ENCODE peak calls at places on chromosomes 11 and 22, in five cellular contexts. One of them, this sample, is unnamed.

GRCh38 chr22:32917577-32918375 is 116.3 kb downstream of the TIMP3 start:
- DNase-seq in uterus: no peak
- DNase-seq in thoracic aorta: no peak
- DNase-seq in hepatocyte: peak; percentile 33
- DNase-seq in kidney: no peak
- DNase-seq in this sample: no peak

GRCh38 chr11:64449381-64450167 is 90.6 kb downstream of the RPS6KA4 start:
- DNase-seq in hepatocyte: peak; percentile 86
- DNase-seq in uterus: peak; percentile 34
- DNase-seq in thoracic aorta: no peak
- DNase-seq in kidney: no peak
- DNase-seq in this sample: peak; percentile 59

GRCh38 chr11:126500981-126501380 is 145.5 kb downstream of the ST3GAL4 start:
- DNase-seq in kidney: no peak
- DNase-seq in thoracic aorta: no peak
- DNase-seq in hepatocyte: no peak
- DNase-seq in uterus: no peak
- DNase-seq in this sample: no peak

GRCh38 chr11:77252555-77253270 is 48.8 kb downstream of the GDPD4 start:
- DNase-seq in kidney: no peak
- DNase-seq in thoracic aorta: no peak
- DNase-seq in uterus: no peak
- DNase-seq in hepatocyte: no peak
- DNase-seq in this sample: no peak

GRCh38 chr11:63802637-63803414 is 10.4 kb upstream of the SPINDOC start:
- DNase-seq in thoracic aorta: no peak
- DNase-seq in kidney: peak; percentile 24
- DNase-seq in uterus: no peak
- DNase-seq in hepatocyte: no peak
- DNase-seq in this sample: no peak

GRCh38 chr11:76918941-76919386 is 58.2 kb downstream of the ACER3 start:
- DNase-seq in kidney: no peak
- DNase-seq in thoracic aorta: no peak
- DNase-seq in hepatocyte: peak; percentile 83
- DNase-seq in uterus: no peak
- DNase-seq in this sample: no peak

GRCh38 chr11:65885808-65886536 is 2.3 kb downstream of the FIBP start:
- DNase-seq in hepatocyte: no peak
- DNase-seq in kidney: peak; percentile 45
- DNase-seq in uterus: no peak
- DNase-seq in thoracic aorta: no peak
- DNase-seq in this sample: no peak

GRCh38 chr11:64765291-64765803 is 5.6 kb upstream of the PYGM start:
- DNase-seq in uterus: no peak
- DNase-seq in kidney: peak; percentile 70
- DNase-seq in thoracic aorta: no peak
- DNase-seq in hepatocyte: no peak
- DNase-seq in this sample: no peak

GRCh38 chr22:45915841-45916240 is 61.1 kb downstream of the WNT7B start:
- DNase-seq in kidney: no peak
- DNase-seq in thoracic aorta: no peak
- DNase-seq in hepatocyte: no peak
- DNase-seq in uterus: no peak
- DNase-seq in this sample: no peak

GRCh38 chr22:29979645-29980303 is 96.8 kb downstream of the MTMR3 start:
- DNase-seq in thoracic aorta: no peak
- DNase-seq in kidney: no peak
- DNase-seq in hepatocyte: no peak
- DNase-seq in uterus: no peak
- DNase-seq in this sample: no peak

GRCh38 chr22:40329466-40329865 is 16.8 kb upstream of the ADSL start:
- DNase-seq in uterus: no peak
- DNase-seq in thoracic aorta: no peak
- DNase-seq in kidney: no peak
- DNase-seq in hepatocyte: no peak
- DNase-seq in this sample: no peak

GRCh38 chr11:105923814-105924213 is 98.2 kb downstream of the MSANTD4 start:
- DNase-seq in hepatocyte: no peak
- DNase-seq in uterus: no peak
- DNase-seq in thoracic aorta: no peak
- DNase-seq in kidney: no peak
- DNase-seq in this sample: no peak

GRCh38 chr22:19890502-19891349 is 36.1 kb upstream of the GNB1L start:
- DNase-seq in hepatocyte: no peak
- DNase-seq in thoracic aorta: no peak
- DNase-seq in kidney: peak; percentile 67
- DNase-seq in uterus: no peak
- DNase-seq in this sample: no peak

GRCh38 chr11:10478066-10478465 is 23.0 kb downstream of the AMPD3 start:
- DNase-seq in kidney: no peak
- DNase-seq in uterus: peak; percentile 1
- DNase-seq in hepatocyte: no peak
- DNase-seq in thoracic aorta: no peak
- DNase-seq in this sample: no peak

GRCh38 chr11:77449060-77449521 is 24.8 kb downstream of the PAK1 start:
- DNase-seq in kidney: no peak
- DNase-seq in thoracic aorta: no peak
- DNase-seq in uterus: no peak
- DNase-seq in hepatocyte: no peak
- DNase-seq in this sample: no peak

GRCh38 chr11:108170191-108170590 is 48.8 kb downstream of the ACAT1 start:
- DNase-seq in uterus: no peak
- DNase-seq in thoracic aorta: no peak
- DNase-seq in hepatocyte: no peak
- DNase-seq in kidney: no peak
- DNase-seq in this sample: no peak

GRCh38 chr22:37999236-37999635 is 14.9 kb upstream of the SOX10 start:
- DNase-seq in hepatocyte: no peak
- DNase-seq in uterus: no peak
- DNase-seq in kidney: no peak
- DNase-seq in thoracic aorta: no peak
- DNase-seq in this sample: no peak

GRCh38 chr11:132685174-132685611 is 847.1 kb downstream of the OPCML start:
- DNase-seq in thoracic aorta: no peak
- DNase-seq in kidney: no peak
- DNase-seq in uterus: no peak
- DNase-seq in hepatocyte: no peak
- DNase-seq in this sample: no peak

GRCh38 chr11:82043316-82043715 is 690.3 kb downstream of the FAM181B start:
- DNase-seq in kidney: no peak
- DNase-seq in uterus: no peak
- DNase-seq in hepatocyte: no peak
- DNase-seq in thoracic aorta: no peak
- DNase-seq in this sample: no peak

GRCh38 chr22:50027639-50028537 is 15.3 kb upstream of the IL17REL start:
- DNase-seq in thoracic aorta: no peak
- DNase-seq in hepatocyte: peak; percentile 4
- DNase-seq in kidney: peak; percentile 87
- DNase-seq in uterus: no peak
- DNase-seq in this sample: peak; percentile 40

GRCh38 chr11:133318221-133318620 is 214.1 kb downstream of the OPCML start:
- DNase-seq in uterus: no peak
- DNase-seq in thoracic aorta: no peak
- DNase-seq in hepatocyte: no peak
- DNase-seq in kidney: no peak
- DNase-seq in this sample: no peak

GRCh38 chr11:130874396-130874795 is 41.9 kb downstream of the SNX19 start:
- DNase-seq in hepatocyte: no peak
- DNase-seq in kidney: no peak
- DNase-seq in thoracic aorta: no peak
- DNase-seq in uterus: no peak
- DNase-seq in this sample: no peak

GRCh38 chr11:118605116-118605867 is 2.1 kb upstream of the PHLDB1 start:
- DNase-seq in uterus: peak; percentile 90
- DNase-seq in kidney: peak; percentile 93
- DNase-seq in hepatocyte: peak; percentile 86
- DNase-seq in thoracic aorta: no peak
- DNase-seq in this sample: no peak

GRCh38 chr22:49052023-49052538 is 775.6 kb downstream of the BRD1 start:
- DNase-seq in uterus: no peak
- DNase-seq in kidney: peak; percentile 83
- DNase-seq in thoracic aorta: no peak
- DNase-seq in hepatocyte: no peak
- DNase-seq in this sample: no peak

GRCh38 chr11:94870422-94870821 is 102.3 kb downstream of the AMOTL1 start:
- DNase-seq in kidney: no peak
- DNase-seq in hepatocyte: no peak
- DNase-seq in uterus: no peak
- DNase-seq in thoracic aorta: no peak
- DNase-seq in this sample: no peak

GRCh38 chr22:35547993-35548761 is 7.5 kb downstream of the RASD2 start:
- DNase-seq in thoracic aorta: no peak
- DNase-seq in kidney: no peak
- DNase-seq in hepatocyte: no peak
- DNase-seq in uterus: no peak
- DNase-seq in this sample: no peak

GRCh38 chr11:86608251-86608799 is 64.1 kb downstream of the ME3 start:
- DNase-seq in uterus: peak; percentile 83
- DNase-seq in hepatocyte: peak; percentile 78
- DNase-seq in kidney: peak; percentile 64
- DNase-seq in thoracic aorta: no peak
- DNase-seq in this sample: no peak

GRCh38 chr22:24054356-24054755 is 43.3 kb downstream of the CABIN1 start:
- DNase-seq in hepatocyte: no peak
- DNase-seq in kidney: no peak
- DNase-seq in thoracic aorta: no peak
- DNase-seq in uterus: no peak
- DNase-seq in this sample: no peak

GRCh38 chr11:77085652-77086051 is 17.0 kb upstream of the OMP start:
- DNase-seq in uterus: peak; percentile 8
- DNase-seq in kidney: peak; percentile 32
- DNase-seq in thoracic aorta: no peak
- DNase-seq in hepatocyte: no peak
- DNase-seq in this sample: no peak

GRCh38 chr11:95095858-95096587 is 6.4 kb downstream of the ENDOD1 start:
- DNase-seq in uterus: no peak
- DNase-seq in kidney: no peak
- DNase-seq in hepatocyte: no peak
- DNase-seq in thoracic aorta: no peak
- DNase-seq in this sample: no peak

GRCh38 chr11:64101461-64101860 is 64.5 kb downstream of the MACROD1 start:
- DNase-seq in uterus: peak; percentile 31
- DNase-seq in hepatocyte: no peak
- DNase-seq in thoracic aorta: no peak
- DNase-seq in kidney: no peak
- DNase-seq in this sample: no peak

GRCh38 chr11:72321381-72321996 is 77.5 kb upstream of the PHOX2A start:
- DNase-seq in thoracic aorta: no peak
- DNase-seq in uterus: no peak
- DNase-seq in hepatocyte: no peak
- DNase-seq in kidney: no peak
- DNase-seq in this sample: no peak

DNA sequence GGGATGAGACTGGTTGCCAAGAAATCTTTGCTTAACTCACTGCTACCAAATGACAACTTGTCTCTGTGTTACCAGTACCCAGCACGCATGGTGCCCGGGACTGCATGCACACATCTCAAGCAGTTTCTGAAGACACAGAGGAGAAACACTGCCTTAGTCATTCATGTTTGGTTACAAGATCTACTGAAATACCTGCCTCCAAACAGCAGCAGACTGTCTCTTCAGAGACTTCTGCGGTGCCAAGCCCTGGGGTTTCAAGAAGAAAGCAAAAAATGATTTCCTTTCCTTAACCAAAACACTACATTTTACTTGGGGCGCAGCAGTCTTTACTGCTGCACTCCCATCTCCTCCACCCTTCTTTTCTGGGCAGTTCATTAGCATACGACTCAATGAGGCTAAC is 4.2 kb downstream of the NAP1L4 start:
- DNase-seq in kidney: no peak
- DNase-seq in uterus: no peak
- DNase-seq in thoracic aorta: no peak
- DNase-seq in hepatocyte: no peak
- DNase-seq in this sample: peak; percentile 69
- H3K27ac ChIP-seq in kidney: no peak overlapping the region
- H3K27ac ChIP-seq in uterus: no peak overlapping the region
- H3K27ac ChIP-seq in thoracic aorta: no peak overlapping the region
- H3K27ac ChIP-seq in hepatocyte: no peak overlapping the region
- H3K27ac ChIP-seq in this sample: peak overlapping the region; percentile 43

GRCh38 chr22:39255449-39256185 is 10.8 kb upstream of the PDGFB start:
- DNase-seq in uterus: no peak
- DNase-seq in hepatocyte: no peak
- DNase-seq in thoracic aorta: no peak
- DNase-seq in kidney: no peak
- DNase-seq in this sample: no peak
- H3K4me1 ChIP-seq in uterus: peaks cover 24% of the 10 kb centered on the region
- H3K4me1 ChIP-seq in hepatocyte: peaks cover 6% of the 10 kb centered on the region
- H3K4me1 ChIP-seq in thoracic aorta: peaks cover 47% of the 10 kb centered on the region
- H3K4me1 ChIP-seq in kidney: peaks cover 6% of the 10 kb centered on the region
- H3K4me1 ChIP-seq in this sample: peaks cover 31% of the 10 kb centered on the region

GRCh38 chr11:44575962-44576361 is 10.5 kb downstream of the CD82 start:
- DNase-seq in uterus: no peak
- DNase-seq in kidney: no peak
- DNase-seq in thoracic aorta: no peak
- DNase-seq in hepatocyte: no peak
- DNase-seq in this sample: no peak
- H3K9me3 ChIP-seq in uterus: no peaks in the 10 kb centered on the region
- H3K9me3 ChIP-seq in kidney: no peaks in the 10 kb centered on the region
- H3K9me3 ChIP-seq in thoracic aorta: no peaks in the 10 kb centered on the region
- H3K9me3 ChIP-seq in hepatocyte: no peaks in the 10 kb centered on the region
- H3K9me3 ChIP-seq in this sample: no peaks in the 10 kb centered on the region

GRCh38 chr11:12216542-12217422 is 106.4 kb downstream of the MICAL2 start:
- DNase-seq in thoracic aorta: no peak
- DNase-seq in hepatocyte: no peak
- DNase-seq in kidney: no peak
- DNase-seq in uterus: no peak
- DNase-seq in this sample: no peak
- H3K27ac ChIP-seq in thoracic aorta: peak overlapping the region; percentile 86
- H3K27ac ChIP-seq in hepatocyte: no peak overlapping the region
- H3K27ac ChIP-seq in kidney: no peak overlapping the region
- H3K27ac ChIP-seq in uterus: no peak overlapping the region
- H3K27ac ChIP-seq in this sample: peak overlapping the region; percentile 52

GRCh38 chr22:43008509-43008908 is 6.4 kb downstream of the PACSIN2 start:
- DNase-seq in uterus: no peak
- DNase-seq in thoracic aorta: no peak
- DNase-seq in kidney: peak; percentile 41
- DNase-seq in hepatocyte: no peak
- DNase-seq in this sample: no peak

GRCh38 chr22:43007519-43008102 is 7.3 kb downstream of the PACSIN2 start:
- DNase-seq in thoracic aorta: no peak
- DNase-seq in hepatocyte: peak; percentile 79
- DNase-seq in uterus: no peak
- DNase-seq in kidney: peak; percentile 35
- DNase-seq in this sample: no peak

GRCh38 chr22:43011079-43011478 is 3.9 kb downstream of the PACSIN2 start:
- DNase-seq in uterus: no peak
- DNase-seq in hepatocyte: peak; percentile 49
- DNase-seq in thoracic aorta: no peak
- DNase-seq in kidney: no peak
- DNase-seq in this sample: no peak

GRCh38 chr22:43009444-43009843 is 5.5 kb downstream of the PACSIN2 start:
- DNase-seq in kidney: no peak
- DNase-seq in hepatocyte: no peak
- DNase-seq in uterus: no peak
- DNase-seq in thoracic aorta: no peak
- DNase-seq in this sample: no peak

GRCh38 chr22:43008921-43009320 is 6.0 kb downstream of the PACSIN2 start:
- DNase-seq in uterus: no peak
- DNase-seq in thoracic aorta: no peak
- DNase-seq in hepatocyte: no peak
- DNase-seq in kidney: no peak
- DNase-seq in this sample: no peak
- H3K4me1 ChIP-seq in uterus: no peaks in the 10 kb centered on the region
- H3K4me1 ChIP-seq in thoracic aorta: peaks cover 79% of the 10 kb centered on the region
- H3K4me1 ChIP-seq in hepatocyte: peaks cover 79% of the 10 kb centered on the region
- H3K4me1 ChIP-seq in kidney: peaks cover 23% of the 10 kb centered on the region
- H3K4me1 ChIP-seq in this sample: peaks cover 8% of the 10 kb centered on the region

GRCh38 chr22:47397673-47398072 is 635.2 kb downstream of the TBC1D22A start:
- DNase-seq in kidney: no peak
- DNase-seq in thoracic aorta: no peak
- DNase-seq in hepatocyte: no peak
- DNase-seq in uterus: no peak
- DNase-seq in this sample: no peak
- H3K9me3 ChIP-seq in kidney: no peaks in the 10 kb centered on the region
- H3K9me3 ChIP-seq in thoracic aorta: no peaks in the 10 kb centered on the region
- H3K9me3 ChIP-seq in hepatocyte: no peaks in the 10 kb centered on the region
- H3K9me3 ChIP-seq in uterus: no peaks in the 10 kb centered on the region
- H3K9me3 ChIP-seq in this sample: no peaks in the 10 kb centered on the region

This sample was measured in CD8-positive, alpha-beta memory T cell.